ENCODE peak calls at places on chromosomes 13 and 19, in five cellular contexts. One of them, this sample, is unnamed.

GRCh38 chr13:33787051-33787591 is 30.8 kb upstream of the RFC3 start:
- DNase-seq in activated CD4-positive, alpha-beta T cell treated with anti-CD3 and anti-CD28 coated beads, Interleukin-2, amount 50 U/mL, for 1 hour: no peak
- DNase-seq in NCI-H69: no peak
- DNase-seq in lower leg skin: no peak
- DNase-seq in AG09319: no peak
- DNase-seq in this sample: no peak

GRCh38 chr19:49890349-49891311 is 6.1 kb downstream of the IL4I1 start:
- DNase-seq in activated CD4-positive, alpha-beta T cell treated with anti-CD3 and anti-CD28 coated beads, Interleukin-2, amount 50 U/mL, for 1 hour: peak
- DNase-seq in NCI-H69: peak
- DNase-seq in lower leg skin: no peak
- DNase-seq in AG09319: no peak
- DNase-seq in this sample: no peak

GRCh38 chr13:48596128-48596429 is 57.6 kb upstream of the CYSLTR2 start:
- DNase-seq in activated CD4-positive, alpha-beta T cell treated with anti-CD3 and anti-CD28 coated beads, Interleukin-2, amount 50 U/mL, for 1 hour: no peak
- DNase-seq in NCI-H69: peak
- DNase-seq in lower leg skin: no peak
- DNase-seq in AG09319: no peak
- DNase-seq in this sample: no peak

GRCh38 chr13:110897521-110897920 is 17.3 kb downstream of the ANKRD10 start:
- DNase-seq in activated CD4-positive, alpha-beta T cell treated with anti-CD3 and anti-CD28 coated beads, Interleukin-2, amount 50 U/mL, for 1 hour: no peak
- DNase-seq in NCI-H69: no peak
- DNase-seq in lower leg skin: no peak
- DNase-seq in AG09319: no peak
- DNase-seq in this sample: no peak

GRCh38 chr13:72774019-72774418 is 7.7 kb downstream of the DIS3 start:
- DNase-seq in activated CD4-positive, alpha-beta T cell treated with anti-CD3 and anti-CD28 coated beads, Interleukin-2, amount 50 U/mL, for 1 hour: no peak
- DNase-seq in NCI-H69: no peak
- DNase-seq in lower leg skin: no peak
- DNase-seq in AG09319: no peak
- DNase-seq in this sample: no peak

GRCh38 chr19:16605115-16605514 is 22.9 kb downstream of the MED26 start:
- DNase-seq in activated CD4-positive, alpha-beta T cell treated with anti-CD3 and anti-CD28 coated beads, Interleukin-2, amount 50 U/mL, for 1 hour: no peak
- DNase-seq in NCI-H69: no peak
- DNase-seq in lower leg skin: no peak
- DNase-seq in AG09319: no peak
- DNase-seq in this sample: no peak

GRCh38 chr19:29630661-29631060 is 24.6 kb downstream of the POP4 start:
- DNase-seq in activated CD4-positive, alpha-beta T cell treated with anti-CD3 and anti-CD28 coated beads, Interleukin-2, amount 50 U/mL, for 1 hour: no peak
- DNase-seq in NCI-H69: no peak
- DNase-seq in lower leg skin: peak
- DNase-seq in AG09319: no peak
- DNase-seq in this sample: no peak

GRCh38 chr19:23203841-23204344 is 46.3 kb downstream of the ZNF724 start:
- DNase-seq in activated CD4-positive, alpha-beta T cell treated with anti-CD3 and anti-CD28 coated beads, Interleukin-2, amount 50 U/mL, for 1 hour: no peak
- DNase-seq in NCI-H69: no peak
- DNase-seq in lower leg skin: no peak
- DNase-seq in AG09319: no peak
- DNase-seq in this sample: no peak

GRCh38 chr19:5891938-5892771 is 11.4 kb downstream of the NDUFA11 start:
- DNase-seq in activated CD4-positive, alpha-beta T cell treated with anti-CD3 and anti-CD28 coated beads, Interleukin-2, amount 50 U/mL, for 1 hour: no peak
- DNase-seq in NCI-H69: peak
- DNase-seq in lower leg skin: no peak
- DNase-seq in AG09319: no peak
- DNase-seq in this sample: no peak

GRCh38 chr19:2483084-2483483 is 7.2 kb downstream of the GADD45B start:
- DNase-seq in activated CD4-positive, alpha-beta T cell treated with anti-CD3 and anti-CD28 coated beads, Interleukin-2, amount 50 U/mL, for 1 hour: no peak
- DNase-seq in NCI-H69: peak
- DNase-seq in lower leg skin: no peak
- DNase-seq in AG09319: no peak
- DNase-seq in this sample: no peak

This sample was measured in fibroblast of the conjunctiva.